ENCODE peak calls at places on chromosomes 13 and 19, in four cellular contexts. G is progenitor cell of endocrine pancreas, N is astrocyte, H is endothelial cell. F is an unnamed sample.

GRCh38 chr13:83905641-83906040 is 23.4 kb upstream of the SLITRK1 start:
- DNase-seq in G (no peak), N (no peak), H (no peak), F (no peak)

GRCh38 chr13:36332986-36333385 is 13.2 kb downstream of the SPART start:
- DNase-seq in G (no peak), N (no peak), H (no peak), F (no peak)

GRCh38 chr19:17073869-17074627 is 1.2 kb downstream of the HAUS8 start:
- DNase-seq in G (no peak), N (no peak), H (no peak), F (no peak)

GRCh38 chr19:16462757-16463250 is 9.0 kb downstream of the EPS15L1 start:
- DNase-seq in G (no peak), N (peak), H (no peak), F (no peak)

GRCh38 chr13:24192036-24192810 is 31.7 kb downstream of the SPATA13 start:
- DNase-seq in G (no peak), N (no peak), H (peak), F (no peak)

GRCh38 chr19:11387154-11388034 is 3.3 kb upstream of the EPOR start:
- DNase-seq in G (no peak), N (no peak), H (no peak), F (no peak)

GRCh38 chr19:39351537-39352037 is 9.4 kb downstream of the SAMD4B start:
- DNase-seq in G (no peak), N (no peak), H (no peak), F (no peak)

GRCh38 chr13:111448504-111448903 is 128.1 kb downstream of the TEX29 start:
- DNase-seq in G (no peak), N (no peak), H (no peak), F (no peak)

GRCh38 chr19:2138061-2138728 is 13.2 kb downstream of the AP3D1 start:
- DNase-seq in G (no peak), N (no peak), H (no peak), F (no peak)

GRCh38 chr13:32647926-32648325 is 61.7 kb downstream of the PDS5B start:
- DNase-seq in G (no peak), N (no peak), H (no peak), F (no peak)

GRCh38 chr19:11482384-11483050 is 1.7 kb upstream of the ELAVL3 start:
- DNase-seq in G (peak), N (peak), H (peak), F (peak)

GRCh38 chr13:41345921-41346589 is 35.0 kb downstream of the NAA16 start:
- DNase-seq in G (no peak), N (peak), H (no peak), F (no peak)

GRCh38 chr13:85659493-85659892 is 139.7 kb downstream of the SLITRK6 start:
- DNase-seq in G (no peak), N (no peak), H (no peak), F (no peak)

GRCh38 chr19:42122691-42123607 is 9.3 kb downstream of the POU2F2 start:
- DNase-seq in G (no peak), N (no peak), H (no peak), F (no peak)

GRCh38 chr13:106919638-106920037 is 351.7 kb upstream of the ARGLU1 start:
- DNase-seq in G (no peak), N (peak), H (peak), F (no peak)

GRCh38 chr13:49998714-49999624 is 2.1 kb downstream of the TRIM13 start:
- DNase-seq in G (no peak), N (no peak), H (no peak), F (no peak)

GRCh38 chr13:34420975-34421719 is 520.9 kb upstream of the NBEA start:
- DNase-seq in G (no peak), N (no peak), H (no peak), F (no peak)

GRCh38 chr13:48188640-48189039 is 44.4 kb upstream of the ITM2B start:
- DNase-seq in G (no peak), N (no peak), H (no peak), F (no peak)

GRCh38 chr19:6479836-6480398 is 1.7 kb downstream of the DENND1C start:
- DNase-seq in G (no peak), N (no peak), H (no peak), F (no peak)

GRCh38 chr19:1153891-1154730 is 20.0 kb downstream of the SBNO2 start:
- DNase-seq in G (no peak), N (no peak), H (no peak), F (no peak)

GRCh38 chr19:41531438-41532311 is 44.3 kb upstream of the CEACAM21 start:
- DNase-seq in G (no peak), N (no peak), H (peak), F (no peak)

GRCh38 chr13:29883941-29884518 is 33.6 kb upstream of the UBL3 start:
- DNase-seq in G (no peak), N (peak), H (no peak), F (no peak)

GRCh38 chr19:13066933-13067831 is 35.5 kb downstream of the LYL1 start:
- DNase-seq in G (no peak), N (no peak), H (no peak), F (peak)

GRCh38 chr19:35232912-35233311 is 4.4 kb upstream of the FAM187B start:
- DNase-seq in G (no peak), N (no peak), H (no peak), F (no peak)

GRCh38 chr13:95564948-95565347 is 12.4 kb downstream of the CLDN10 start:
- DNase-seq in G (no peak), N (peak), H (no peak), F (no peak)